ENCODE peak calls at places on chromosomes 4 and X, in nine cellular contexts. C is ELF-1, D is naive B cell, O is thoracic aorta, W is hepatocyte, Z is H54, R is HT1080, S is RCC 7860, T is left cardiac atrium. K is an unnamed sample.

GRCh38 chrX:64885850-64886249 is 90.4 kb downstream of the ZC4H2 start:
- DNase-seq in S (no peak), T (no peak), D (no peak), R (peak; percentile 0), W (no peak), O (no peak), Z (no peak), C (peak; percentile 67), K (no peak)

GRCh38 chr4:123462007-123462406 is 65.4 kb downstream of the SPRY1 start:
- DNase-seq in C (no peak), Z (no peak), R (no peak), S (no peak), O (no peak), D (no peak), T (no peak), W (no peak), K (no peak)

GRCh38 chr4:72473434-72473900 is 95.6 kb downstream of the ADAMTS3 start:
- DNase-seq in O (no peak), C (no peak), Z (no peak), R (peak; percentile 68), D (no peak), W (no peak), S (peak; percentile 20), T (no peak), K (no peak)

GRCh38 chr4:98468744-98469143 is 189.7 kb downstream of the TSPAN5 start:
- DNase-seq in S (no peak), C (peak; percentile 5), D (no peak), O (no peak), W (no peak), T (peak; percentile 53), Z (no peak), R (no peak), K (no peak)

GRCh38 chrX:37378830-37379229 is 29.7 kb downstream of the PRRG1 start:
- DNase-seq in S (no peak), C (no peak), T (no peak), O (no peak), D (no peak), R (no peak), W (no peak), Z (no peak), K (no peak)

GRCh38 chr4:7960017-7960789 is 20.5 kb upstream of the AFAP1 start:
- DNase-seq in R (no peak), C (no peak), O (no peak), D (no peak), T (no peak), Z (no peak), W (no peak), S (no peak), K (no peak)

GRCh38 chrX:117977521-117977920 is 139.1 kb downstream of the KLHL13 start:
- DNase-seq in C (no peak), S (no peak), O (no peak), T (no peak), D (no peak), R (no peak), Z (no peak), W (no peak), K (no peak)

GRCh38 chr4:106264331-106264728 is 51.7 kb downstream of the TBCK start:
- DNase-seq in R (no peak), O (no peak), S (peak; percentile 75), W (peak; percentile 83), D (no peak), Z (no peak), T (no peak), C (no peak), K (no peak)

GRCh38 chr4:87044511-87045369 is 109.9 kb downstream of the AFF1 start:
- DNase-seq in Z (no peak), R (no peak), W (no peak), C (no peak), O (no peak), T (no peak), D (no peak), S (peak; percentile 82), K (no peak)

GRCh38 chrX:25079020-25079419 is 63.3 kb upstream of the ARX start:
- DNase-seq in O (no peak), R (no peak), C (no peak), T (no peak), Z (no peak), D (no peak), W (no peak), S (no peak), K (no peak)

GRCh38 chrX:112081781-112082482 is 644 bp downstream of the TRPC5 start:
- DNase-seq in D (no peak), T (no peak), Z (no peak), S (no peak), R (no peak), W (peak; percentile 6), C (peak; percentile 65), O (no peak), K (no peak)

GRCh38 chr4:173990879-173991231 is 292.6 kb downstream of the FBXO8 start:
- DNase-seq in W (peak; percentile 61), S (no peak), D (no peak), C (peak; percentile 40), T (peak; percentile 84), Z (no peak), R (no peak), O (no peak), K (no peak)

GRCh38 chrX:152932598-152933175 is 34.8 kb downstream of the ZNF185 start:
- DNase-seq in O (no peak), Z (no peak), C (no peak), T (no peak), D (no peak), R (no peak), W (no peak), S (no peak), K (no peak)

GRCh38 chr4:176357359-176358082 is 37.8 kb downstream of the SPCS3 start:
- DNase-seq in W (no peak), Z (no peak), D (no peak), S (no peak), R (no peak), T (no peak), C (no peak), O (no peak), K (peak; percentile 5)

GRCh38 chrX:15497865-15498264 is 2.7 kb upstream of the BMX start:
- DNase-seq in D (peak; percentile 30), S (peak; percentile 6), T (peak; percentile 33), Z (peak; percentile 0), W (peak; percentile 75), R (peak; percentile 61), O (no peak), C (peak; percentile 71), K (peak; percentile 15)

GRCh38 chr4:74675673-74676279 is 118.5 kb downstream of the BTC start:
- DNase-seq in S (peak; percentile 64), O (no peak), Z (no peak), C (no peak), D (peak; percentile 19), W (peak; percentile 83), T (no peak), R (peak; percentile 70), K (no peak)

GRCh38 chr4:52358855-52359254 is 300.2 kb downstream of the USP46 start:
- DNase-seq in O (no peak), C (no peak), W (no peak), Z (no peak), R (no peak), T (no peak), D (no peak), S (no peak), K (no peak)